ENCODE peak calls at places on chromosomes 12 and 14, in six cellular contexts. W is HCT116, B is A549, N is NT2/D1, F is tibial artery, T is neuronal stem cell. X is an unnamed sample. For H3K4me1, the result is how much of the 10 kb centered on the place peaks cover.

GRCh38 chr12:11702959-11703358 is 53.5 kb downstream of the ETV6 start:
- DNase-seq in T (no peak), B (no peak), N (no peak), W (no peak), F (no peak), X (no peak)

GRCh38 chr12:56348776-56349175 is 10.1 kb downstream of the IL23A start:
- DNase-seq in N (no peak), F (no peak), B (no peak), W (no peak), T (no peak), X (no peak)

GRCh38 chr14:33404054-33404453 is 465.4 kb downstream of the NPAS3 start:
- DNase-seq in W (no peak), N (no peak), F (no peak), B (no peak), T (no peak), X (no peak)

GRCh38 chr14:95496111-95496681 is 20.3 kb downstream of the SYNE3 start:
- DNase-seq in B (no peak), F (peak), W (no peak), N (no peak), T (no peak), X (no peak)

GRCh38 chr12:57536597-57536942 is 10.4 kb downstream of the DCTN2 start:
- DNase-seq in W (no peak), B (no peak), N (no peak), T (no peak), F (no peak), X (no peak)

GRCh38 chr14:80996049-80996901 is 40.9 kb downstream of the TSHR start:
- DNase-seq in F (peak), T (no peak), W (peak), B (peak), N (no peak), X (no peak)

GRCh38 chr12:67019070-67019469 is 250.1 kb upstream of the CAND1 start:
- DNase-seq in T (no peak), N (no peak), B (no peak), F (no peak), W (no peak), X (no peak)

GRCh38 chr14:99256483-99256874 is 15.5 kb downstream of the BCL11B start:
- DNase-seq in B (no peak), N (no peak), W (no peak), T (no peak), F (no peak), X (no peak)

GRCh38 chr12:117125275-117125613 is 26.0 kb upstream of the TESC start:
- DNase-seq in F (no peak), W (no peak), T (no peak), B (no peak), N (no peak), X (no peak)

GRCh38 chr12:109489955-109490565 is 12.6 kb downstream of the UBE3B start:
- DNase-seq in T (no peak), B (no peak), F (no peak), N (no peak), W (no peak), X (no peak)

GRCh38 chr12:63144556-63144955 is 6.4 kb downstream of the AVPR1A start:
- DNase-seq in F (no peak), W (no peak), N (no peak), T (no peak), B (no peak), X (no peak)

GRCh38 chr12:1837541-1838206 is 17.3 kb downstream of the LRTM2 start:
- DNase-seq in W (no peak), F (no peak), T (no peak), B (peak), N (no peak), X (no peak)

GRCh38 chr14:20684662-20685456 is 499 bp downstream of the RNASE4 start:
- DNase-seq in T (no peak), N (no peak), B (peak), F (peak), W (peak), X (no peak)

GRCh38 chr14:89473979-89474378 is 56.9 kb upstream of the FOXN3 start:
- DNase-seq in W (no peak), B (no peak), F (no peak), N (no peak), T (no peak), X (no peak)

GRCh38 chr14:91321131-91321530 is 76.6 kb upstream of the GPR68 start:
- DNase-seq in B (no peak), N (no peak), F (no peak), T (no peak), W (no peak), X (no peak)

GRCh38 chr14:34461334-34462131 is 507 bp downstream of the SPTSSA start:
- DNase-seq in T (peak), F (peak), B (peak), N (peak), W (peak), X (no peak)

GRCh38 chr14:31395119-31395518 is 25.2 kb downstream of the HEATR5A start:
- DNase-seq in F (no peak), B (no peak), T (no peak), N (no peak), W (no peak), X (no peak)

GRCh38 chr12:108253540-108253939 is 85.6 kb downstream of the CMKLR1 start:
- DNase-seq in B (no peak), N (peak), W (no peak), F (no peak), T (no peak), X (no peak)

GRCh38 chr12:115294443-115295133 is 610.6 kb upstream of the TBX3 start:
- DNase-seq in W (no peak), N (no peak), F (no peak), T (no peak), B (peak), X (no peak)

GRCh38 chr12:76909290-76909689 is 30.5 kb upstream of the CSRP2 start:
- DNase-seq in N (no peak), T (no peak), F (no peak), W (no peak), B (no peak), X (no peak)

GRCh38 chr12:25058012-25058411 is 109.1 kb upstream of the BCAT1 start:
- DNase-seq in T (no peak), B (no peak), W (no peak), F (no peak), N (no peak), X (no peak)

GRCh38 chr14:59356298-59356697 is 108.9 kb downstream of the GPR135 start:
- DNase-seq in B (no peak), W (no peak), N (no peak), T (no peak), F (no peak), X (no peak)

GRCh38 chr12:107242189-107242588 is 148.8 kb upstream of the CRY1 start:
- DNase-seq in T (no peak), F (no peak), B (no peak), W (no peak), N (no peak), X (no peak)

GRCh38 chr14:53893374-53893773 is 63.3 kb downstream of the BMP4 start:
- DNase-seq in B (no peak), T (no peak), W (no peak), N (no peak), F (no peak), X (no peak)

GRCh38 chr14:93898731-93899130 is 28.4 kb upstream of the FAM181A start:
- DNase-seq in T (no peak), W (no peak), N (no peak), F (no peak), B (no peak), X (no peak)

GRCh38 chr12:5656836-5657235 is 224.9 kb downstream of the NTF3 start:
- DNase-seq in F (no peak), T (no peak), B (no peak), N (no peak), W (no peak), X (no peak)

GRCh38 chr12:132164426-132164825 is 20.2 kb downstream of the NOC4L start:
- DNase-seq in F (no peak), N (no peak), B (no peak), W (no peak), T (no peak), X (no peak)

GRCh38 chr14:74886001-74886400 is 4.3 kb downstream of the DLST start:
- DNase-seq in N (peak), B (no peak), W (no peak), T (no peak), F (no peak), X (peak)

GRCh38 chr12:57057037-57057436 is 7.1 kb upstream of the MYO1A start:
- DNase-seq in T (no peak), F (no peak), B (no peak), N (no peak), W (no peak), X (no peak)

GRCh38 chr12:62291888-62292760 is 31.9 kb downstream of the USP15 start:
- DNase-seq in B (peak), T (no peak), W (no peak), F (no peak), N (no peak), X (no peak)

GRCh38 chr12:28498850-28499249 is 308.6 kb downstream of the CCDC91 start:
- DNase-seq in T (no peak), W (no peak), B (no peak), F (no peak), N (no peak), X (no peak)

GRCh38 chr12:1741154-1741949 is 50.5 kb downstream of the ADIPOR2 start:
- DNase-seq in N (no peak), F (no peak), W (no peak), B (no peak), T (no peak), X (no peak)

GRCh38 chr12:49647280-49647679 is 23.9 kb downstream of the PRPF40B start:
- DNase-seq in T (no peak), F (no peak), W (no peak), N (no peak), B (no peak), X (no peak)

GRCh38 chr12:121802843-121803698 is 738 bp upstream of the SETD1B start:
- DNase-seq in N (peak), W (peak), F (peak), B (peak), T (peak), X (no peak)

GRCh38 chr12:67647547-67648305 is 819 bp upstream of the DYRK2 start:
- DNase-seq in B (peak), F (peak), W (peak), N (peak), T (peak), X (no peak)

GRCh38 chr12:28443337-28443736 is 253.1 kb downstream of the CCDC91 start:
- DNase-seq in F (no peak), W (no peak), N (no peak), T (no peak), B (no peak), X (no peak)

GRCh38 chr12:132196038-132196872 is 52.0 kb downstream of the NOC4L start:
- DNase-seq in W (no peak), T (no peak), B (no peak), N (no peak), F (no peak), X (no peak)

GRCh38 chr14:22977684-22978486 is 4.5 kb downstream of the AJUBA start:
- DNase-seq in N (peak), F (no peak), W (no peak), B (peak), T (peak), X (peak)

GRCh38 chr12:114888928-114889327 is 205.0 kb upstream of the TBX3 start:
- DNase-seq in W (no peak), F (no peak), N (no peak), B (no peak), T (no peak), X (no peak)

GRCh38 chr12:53952335-53952694 is 2.4 kb upstream of the HOXC12 start:
- DNase-seq in T (no peak), W (no peak), N (no peak), B (no peak), F (no peak), X (no peak)

GRCh38 chr12:53951577-53952334 is 2.9 kb upstream of the HOXC12 start:
- DNase-seq in W (no peak), B (no peak), N (no peak), F (no peak), T (no peak), X (no peak)

GRCh38 chr12:53953831-53954693 is 641 bp upstream of the HOXC12 start:
- DNase-seq in B (no peak), F (no peak), W (no peak), N (no peak), T (no peak), X (no peak)

GRCh38 chr12:53954694-53955035 is at the start of gene HOXC12:
- DNase-seq in N (no peak), F (no peak), W (no peak), T (no peak), B (no peak), X (no peak)

DNA sequence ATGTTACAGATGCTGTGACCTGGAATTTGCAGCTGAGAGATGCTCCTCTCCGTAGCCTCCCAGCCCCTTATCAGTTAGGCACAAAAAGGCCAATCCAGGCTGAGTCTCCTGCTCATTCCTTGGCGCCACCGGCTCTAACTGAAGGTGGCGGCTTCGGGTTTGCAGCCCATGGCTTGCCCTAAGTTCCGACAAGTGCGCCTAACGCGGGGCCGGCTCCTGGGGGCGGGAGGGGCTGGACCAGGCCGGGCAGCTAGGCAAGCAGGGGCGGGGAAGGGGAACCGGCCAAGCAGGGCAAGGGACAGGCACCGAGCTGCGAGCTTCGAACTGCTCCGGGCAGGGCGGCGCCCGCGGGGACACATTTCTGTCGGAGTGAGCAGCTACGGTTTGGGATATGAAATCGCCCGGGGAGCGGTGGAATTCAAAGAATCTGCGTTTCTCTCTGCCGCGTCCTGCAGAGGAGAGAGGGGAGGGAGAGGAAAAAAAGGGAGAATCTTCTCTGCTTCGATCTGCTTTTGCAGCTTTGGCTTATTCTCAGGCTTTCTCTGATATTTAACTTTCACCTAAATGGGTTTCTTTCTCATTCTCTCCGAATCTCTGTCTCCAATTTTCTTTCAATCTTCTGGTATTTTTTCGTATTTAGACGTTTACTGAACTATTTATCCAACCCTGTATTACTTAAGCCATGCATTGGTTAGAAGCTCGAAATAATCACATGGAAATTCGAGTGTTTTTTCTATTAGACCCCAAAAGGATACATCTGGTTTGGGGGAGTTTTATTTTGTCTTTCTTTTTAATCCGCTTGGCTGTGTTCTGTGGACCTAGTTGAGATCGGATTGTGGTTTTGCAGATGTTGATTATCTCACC is 1.6 kb upstream of the HOXC12 start:
- DNase-seq in T (no peak), F (no peak), B (peak), W (peak), N (peak), X (no peak)
- H3K4me1 ChIP-seq in T (under half), F (under half), B (under half), W (under half), N (under half), X (under half)

DNA sequence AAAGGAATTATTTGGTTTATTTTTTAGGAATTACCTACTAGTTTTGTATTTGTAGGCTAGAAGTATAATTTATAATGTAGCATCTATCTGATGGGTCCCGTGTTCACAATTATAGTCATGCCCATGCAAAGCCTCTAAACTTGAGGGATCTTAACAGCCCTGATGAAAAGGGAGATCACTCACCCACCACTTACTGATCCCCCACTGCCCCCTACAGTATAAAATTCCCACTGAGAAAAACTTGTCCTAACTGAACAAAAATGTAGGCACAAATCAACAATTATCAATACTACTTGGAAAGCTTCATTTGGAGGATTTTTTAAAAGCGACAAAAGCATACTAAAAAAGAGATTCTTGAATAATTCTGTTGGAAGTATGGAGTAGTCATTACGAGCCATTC is 21.0 kb downstream of the WIF1 start:
- DNase-seq in B (no peak), W (no peak), T (no peak), F (no peak), N (peak), X (no peak)
- H3K4me3 ChIP-seq in B (no peak), W (no peak), T (no peak), F (no peak), N (no peak), X (no peak)

DNA sequence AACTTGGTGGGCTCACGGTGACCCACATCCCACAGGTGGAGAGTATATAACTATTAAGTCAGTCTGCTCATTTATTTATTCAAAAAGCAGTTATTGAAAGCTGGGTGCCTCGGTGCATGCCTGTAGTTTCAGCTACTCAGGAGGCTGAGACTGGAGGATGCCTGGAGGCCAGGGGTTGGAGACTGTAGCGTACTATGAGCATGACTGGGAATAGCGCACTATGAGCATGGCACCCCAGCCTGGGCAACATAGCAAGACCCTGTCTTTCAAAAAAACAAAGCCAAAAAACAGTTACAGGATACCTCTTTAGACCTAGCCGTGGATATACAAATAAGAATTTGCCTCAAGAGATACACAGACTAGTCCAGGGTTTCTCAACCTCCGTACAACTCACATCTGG is 139.8 kb downstream of the ZFP36L1 start:
- DNase-seq in B (no peak), T (no peak), W (no peak), N (no peak), F (no peak), X (no peak)
- H3K4me1 ChIP-seq in B (under half), T (under half), W (under half), N (under half), F (under half), X (under half)

GRCh38 chr12:119180380-119181040 is 1.8 kb downstream of the HSPB8 start:
- DNase-seq in W (no peak), F (peak), T (no peak), N (no peak), B (peak), X (no peak)

GRCh38 chr12:119182701-119183493 is 4.2 kb downstream of the HSPB8 start:
- DNase-seq in B (peak), T (no peak), W (no peak), F (no peak), N (no peak), X (no peak)

GRCh38 chr12:119181202-119181601 is 2.5 kb downstream of the HSPB8 start:
- DNase-seq in N (no peak), F (no peak), W (no peak), T (no peak), B (no peak), X (no peak)

GRCh38 chr12:119181944-119182343 is 3.2 kb downstream of the HSPB8 start:
- DNase-seq in N (no peak), T (no peak), F (no peak), B (no peak), W (no peak), X (no peak)

GRCh38 chr12:119183942-119184695 is 5.4 kb downstream of the HSPB8 start:
- DNase-seq in F (no peak), T (no peak), W (no peak), B (no peak), N (no peak), X (no peak)
- H3K4me3 ChIP-seq in F (peak), T (no peak), W (no peak), B (no peak), N (no peak), X (no peak)

X was measured in iPS DF 6.9.